ENCODE peak calls at places on chromosomes 16 and 17, in five cellular contexts. Y is NCI-H1048, J is ACHN, O is HS-5, U is H4. G is an unnamed sample.

GRCh38 chr16:49726155-49726554 is 129.8 kb downstream of the ZNF423 start:
- DNase-seq in Y (no peak), J (no peak), O (no peak), U (no peak), G (no peak)

GRCh38 chr17:32449963-32450362 is 5.7 kb downstream of the PSMD11 start:
- DNase-seq in Y (no peak), J (no peak), O (no peak), U (no peak), G (no peak)

GRCh38 chr17:58318065-58318481 is 10.5 kb downstream of the TSPOAP1 start:
- DNase-seq in Y (no peak), J (no peak), O (no peak), U (no peak), G (peak)

GRCh38 chr16:57479422-57480126 is 6.7 kb downstream of the DOK4 start:
- DNase-seq in Y (no peak), J (peak), O (peak), U (peak), G (peak)

GRCh38 chr17:62708587-62708986 is 81.1 kb downstream of the MRC2 start:
- DNase-seq in Y (no peak), J (no peak), O (no peak), U (no peak), G (no peak)

GRCh38 chr17:15893333-15894024 is 51.5 kb upstream of the ADORA2B start:
- DNase-seq in Y (no peak), J (no peak), O (no peak), U (no peak), G (no peak)

GRCh38 chr16:86129541-86129940 is 230.6 kb downstream of the IRF8 start:
- DNase-seq in Y (no peak), J (no peak), O (no peak), U (no peak), G (no peak)

GRCh38 chr16:4182581-4183257 is 59.2 kb downstream of the SRL start:
- DNase-seq in Y (no peak), J (no peak), O (no peak), U (no peak), G (no peak)

GRCh38 chr16:6929868-6930267 is 402.8 kb upstream of the RBFOX1 start:
- DNase-seq in Y (no peak), J (no peak), O (no peak), U (no peak), G (no peak)